ENCODE peak calls at places on chromosomes 5 and 9, in eight cellular contexts. One of them, this sample, is unnamed.

GRCh38 chr9:89732295-89732951 is 127.6 kb downstream of the GADD45G start:
- DNase-seq in astrocyte: no peak
- DNase-seq in heart left ventricle: no peak
- DNase-seq in hepatocyte: peak; percentile 59
- DNase-seq in RWPE2: no peak
- DNase-seq in GM23248: no peak
- DNase-seq in AG04450: no peak
- DNase-seq in stomach: no peak
- DNase-seq in this sample: no peak

GRCh38 chr5:154097031-154097430 is 58.3 kb downstream of the MFAP3 start:
- DNase-seq in stomach: no peak
- DNase-seq in GM23248: no peak
- DNase-seq in hepatocyte: peak; percentile 49
- DNase-seq in RWPE2: no peak
- DNase-seq in heart left ventricle: no peak
- DNase-seq in astrocyte: no peak
- DNase-seq in AG04450: no peak
- DNase-seq in this sample: no peak

GRCh38 chr5:132949151-132949550 is 14.3 kb downstream of the AFF4 start:
- DNase-seq in astrocyte: no peak
- DNase-seq in GM23248: no peak
- DNase-seq in heart left ventricle: no peak
- DNase-seq in stomach: no peak
- DNase-seq in RWPE2: no peak
- DNase-seq in hepatocyte: no peak
- DNase-seq in AG04450: no peak
- DNase-seq in this sample: no peak

GRCh38 chr9:73146113-73146815 is 5.4 kb upstream of the ANXA1 start:
- DNase-seq in stomach: no peak
- DNase-seq in RWPE2: no peak
- DNase-seq in hepatocyte: no peak
- DNase-seq in GM23248: no peak
- DNase-seq in AG04450: no peak
- DNase-seq in heart left ventricle: no peak
- DNase-seq in astrocyte: no peak
- DNase-seq in this sample: no peak

GRCh38 chr9:68560131-68560844 is 19.6 kb upstream of the TMEM252 start:
- DNase-seq in GM23248: peak; percentile 8
- DNase-seq in astrocyte: no peak
- DNase-seq in stomach: peak; percentile 37
- DNase-seq in RWPE2: no peak
- DNase-seq in AG04450: peak; percentile 39
- DNase-seq in heart left ventricle: peak; percentile 58
- DNase-seq in hepatocyte: peak; percentile 37
- DNase-seq in this sample: peak; percentile 61

GRCh38 chr5:9519537-9519936 is 26.3 kb downstream of the SEMA5A start:
- DNase-seq in hepatocyte: no peak
- DNase-seq in heart left ventricle: peak; percentile 34
- DNase-seq in stomach: no peak
- DNase-seq in AG04450: no peak
- DNase-seq in GM23248: peak; percentile 72
- DNase-seq in RWPE2: no peak
- DNase-seq in astrocyte: peak; percentile 85
- DNase-seq in this sample: no peak

GRCh38 chr5:106121972-106122605 is 1548.6 kb downstream of the EFNA5 start:
- DNase-seq in hepatocyte: peak; percentile 9
- DNase-seq in GM23248: peak; percentile 46
- DNase-seq in heart left ventricle: no peak
- DNase-seq in AG04450: no peak
- DNase-seq in stomach: peak; percentile 31
- DNase-seq in astrocyte: no peak
- DNase-seq in RWPE2: no peak
- DNase-seq in this sample: no peak

GRCh38 chr5:116944171-116944570 is 369.5 kb upstream of the SEMA6A start:
- DNase-seq in heart left ventricle: no peak
- DNase-seq in RWPE2: no peak
- DNase-seq in hepatocyte: no peak
- DNase-seq in stomach: no peak
- DNase-seq in astrocyte: peak; percentile 2
- DNase-seq in AG04450: no peak
- DNase-seq in GM23248: no peak
- DNase-seq in this sample: no peak

GRCh38 chr9:15961217-15961616 is 408.4 kb downstream of the CCDC171 start:
- DNase-seq in AG04450: no peak
- DNase-seq in hepatocyte: no peak
- DNase-seq in stomach: no peak
- DNase-seq in GM23248: no peak
- DNase-seq in RWPE2: no peak
- DNase-seq in heart left ventricle: no peak
- DNase-seq in astrocyte: no peak
- DNase-seq in this sample: no peak

GRCh38 chr5:108315829-108316228 is 66.1 kb downstream of the FBXL17 start:
- DNase-seq in hepatocyte: no peak
- DNase-seq in heart left ventricle: no peak
- DNase-seq in stomach: no peak
- DNase-seq in GM23248: peak; percentile 44
- DNase-seq in RWPE2: no peak
- DNase-seq in astrocyte: peak; percentile 2
- DNase-seq in AG04450: no peak
- DNase-seq in this sample: no peak

GRCh38 chr5:35741126-35741711 is 115.5 kb upstream of the IL7R start:
- DNase-seq in hepatocyte: peak; percentile 6
- DNase-seq in GM23248: peak; percentile 73
- DNase-seq in AG04450: no peak
- DNase-seq in astrocyte: no peak
- DNase-seq in stomach: no peak
- DNase-seq in heart left ventricle: no peak
- DNase-seq in RWPE2: no peak
- DNase-seq in this sample: no peak

GRCh38 chr9:107744873-107745272 is 255.3 kb upstream of the KLF4 start:
- DNase-seq in GM23248: no peak
- DNase-seq in AG04450: no peak
- DNase-seq in RWPE2: no peak
- DNase-seq in heart left ventricle: no peak
- DNase-seq in hepatocyte: no peak
- DNase-seq in stomach: no peak
- DNase-seq in astrocyte: no peak
- DNase-seq in this sample: no peak

GRCh38 chr5:43997647-43998251 is 391.5 kb downstream of the FGF10 start:
- DNase-seq in stomach: no peak
- DNase-seq in hepatocyte: peak; percentile 38
- DNase-seq in GM23248: no peak
- DNase-seq in AG04450: peak; percentile 74
- DNase-seq in RWPE2: no peak
- DNase-seq in astrocyte: no peak
- DNase-seq in heart left ventricle: no peak
- DNase-seq in this sample: no peak

GRCh38 chr5:11224788-11225187 is 463.8 kb upstream of the DAP start:
- DNase-seq in GM23248: no peak
- DNase-seq in hepatocyte: no peak
- DNase-seq in AG04450: no peak
- DNase-seq in astrocyte: no peak
- DNase-seq in RWPE2: no peak
- DNase-seq in stomach: no peak
- DNase-seq in heart left ventricle: no peak
- DNase-seq in this sample: no peak

GRCh38 chr5:56200856-56201638 is 32.1 kb downstream of the ANKRD55 start:
- DNase-seq in RWPE2: no peak
- DNase-seq in stomach: peak; percentile 76
- DNase-seq in AG04450: peak; percentile 30
- DNase-seq in hepatocyte: peak; percentile 85
- DNase-seq in heart left ventricle: peak; percentile 56
- DNase-seq in GM23248: peak; percentile 78
- DNase-seq in astrocyte: peak; percentile 45
- DNase-seq in this sample: no peak

GRCh38 chr5:35476046-35476445 is 141.6 kb upstream of the SPEF2 start:
- DNase-seq in stomach: no peak
- DNase-seq in heart left ventricle: no peak
- DNase-seq in AG04450: no peak
- DNase-seq in GM23248: no peak
- DNase-seq in astrocyte: no peak
- DNase-seq in RWPE2: no peak
- DNase-seq in hepatocyte: no peak
- DNase-seq in this sample: no peak

GRCh38 chr5:135921388-135921787 is 25.7 kb upstream of the IL9 start:
- DNase-seq in heart left ventricle: no peak
- DNase-seq in stomach: no peak
- DNase-seq in RWPE2: no peak
- DNase-seq in astrocyte: no peak
- DNase-seq in AG04450: no peak
- DNase-seq in hepatocyte: no peak
- DNase-seq in GM23248: peak; percentile 82
- DNase-seq in this sample: no peak

DNA sequence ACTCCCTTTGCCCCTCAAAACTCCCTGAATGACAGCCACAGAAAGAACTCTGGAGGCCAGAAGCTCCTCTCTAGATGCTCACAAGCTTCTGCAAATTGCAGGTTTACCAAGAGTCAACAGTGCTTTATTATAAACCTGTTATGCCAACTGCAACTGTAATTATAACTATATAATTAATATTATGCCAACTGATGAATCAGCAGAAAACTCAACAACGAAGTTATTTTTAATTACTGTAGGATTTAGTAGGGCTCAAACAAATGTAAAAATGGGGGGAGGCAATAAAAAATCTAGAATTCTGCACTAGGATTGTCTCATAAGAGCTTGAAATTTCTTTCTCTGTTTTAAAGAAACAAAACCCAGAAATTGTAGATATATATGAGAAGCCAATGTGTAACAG is 37.0 kb upstream of the OR2K2 start:
- DNase-seq in astrocyte: no peak
- DNase-seq in heart left ventricle: no peak
- DNase-seq in AG04450: no peak
- DNase-seq in hepatocyte: no peak
- DNase-seq in RWPE2: no peak
- DNase-seq in GM23248: no peak
- DNase-seq in stomach: no peak
- DNase-seq in this sample: no peak
- H3K9me3 ChIP-seq in astrocyte: no peaks in the 10 kb centered on the region
- H3K9me3 ChIP-seq in heart left ventricle: no peaks in the 10 kb centered on the region
- H3K9me3 ChIP-seq in AG04450: no peaks in the 10 kb centered on the region
- H3K9me3 ChIP-seq in hepatocyte: no peaks in the 10 kb centered on the region
- H3K9me3 ChIP-seq in RWPE2: no peaks in the 10 kb centered on the region
- H3K9me3 ChIP-seq in GM23248: no peaks in the 10 kb centered on the region
- H3K9me3 ChIP-seq in stomach: no peaks in the 10 kb centered on the region
- H3K9me3 ChIP-seq in this sample: no peaks in the 10 kb centered on the region

GRCh38 chr5:57448751-57449150 is 33.9 kb downstream of the ACTBL2 start:
- DNase-seq in AG04450: no peak
- DNase-seq in hepatocyte: no peak
- DNase-seq in GM23248: no peak
- DNase-seq in heart left ventricle: no peak
- DNase-seq in astrocyte: no peak
- DNase-seq in RWPE2: no peak
- DNase-seq in stomach: no peak
- DNase-seq in this sample: no peak

GRCh38 chr5:57448287-57448686 is 34.3 kb downstream of the ACTBL2 start:
- DNase-seq in AG04450: no peak
- DNase-seq in astrocyte: no peak
- DNase-seq in GM23248: no peak
- DNase-seq in RWPE2: no peak
- DNase-seq in stomach: no peak
- DNase-seq in heart left ventricle: no peak
- DNase-seq in hepatocyte: no peak
- DNase-seq in this sample: no peak

GRCh38 chr5:57453728-57454127 is 28.9 kb downstream of the ACTBL2 start:
- DNase-seq in stomach: no peak
- DNase-seq in AG04450: no peak
- DNase-seq in GM23248: no peak
- DNase-seq in RWPE2: no peak
- DNase-seq in heart left ventricle: no peak
- DNase-seq in hepatocyte: no peak
- DNase-seq in astrocyte: no peak
- DNase-seq in this sample: no peak

GRCh38 chr5:57452885-57453284 is 29.7 kb downstream of the ACTBL2 start:
- DNase-seq in astrocyte: no peak
- DNase-seq in heart left ventricle: no peak
- DNase-seq in stomach: no peak
- DNase-seq in RWPE2: no peak
- DNase-seq in AG04450: no peak
- DNase-seq in GM23248: no peak
- DNase-seq in hepatocyte: no peak
- DNase-seq in this sample: no peak

GRCh38 chr5:57450991-57451876 is 31.4 kb downstream of the ACTBL2 start:
- DNase-seq in astrocyte: peak; percentile 98
- DNase-seq in AG04450: no peak
- DNase-seq in RWPE2: no peak
- DNase-seq in stomach: no peak
- DNase-seq in GM23248: no peak
- DNase-seq in heart left ventricle: no peak
- DNase-seq in hepatocyte: no peak
- DNase-seq in this sample: no peak
- H3K27ac ChIP-seq in astrocyte: peak overlapping the region; percentile 74
- H3K27ac ChIP-seq in AG04450: no peak overlapping the region
- H3K27ac ChIP-seq in RWPE2: no peak overlapping the region
- H3K27ac ChIP-seq in stomach: peak overlapping the region; percentile 78
- H3K27ac ChIP-seq in GM23248: no peak overlapping the region
- H3K27ac ChIP-seq in heart left ventricle: no peak overlapping the region
- H3K27ac ChIP-seq in hepatocyte: peak overlapping the region; percentile 73
- H3K27ac ChIP-seq in this sample: peak overlapping the region; percentile 71

GRCh38 chr9:93276973-93277372 is 93.0 kb downstream of the WNK2 start:
- DNase-seq in heart left ventricle: no peak
- DNase-seq in astrocyte: no peak
- DNase-seq in RWPE2: no peak
- DNase-seq in hepatocyte: no peak
- DNase-seq in stomach: peak; percentile 17
- DNase-seq in GM23248: no peak
- DNase-seq in AG04450: no peak
- DNase-seq in this sample: no peak
- H3K9me3 ChIP-seq in heart left ventricle: peaks cover 15% of the 10 kb centered on the region
- H3K9me3 ChIP-seq in astrocyte: no peaks in the 10 kb centered on the region
- H3K9me3 ChIP-seq in RWPE2: no peaks in the 10 kb centered on the region
- H3K9me3 ChIP-seq in hepatocyte: no peaks in the 10 kb centered on the region
- H3K9me3 ChIP-seq in stomach: no peaks in the 10 kb centered on the region
- H3K9me3 ChIP-seq in GM23248: no peaks in the 10 kb centered on the region
- H3K9me3 ChIP-seq in AG04450: no peaks in the 10 kb centered on the region
- H3K9me3 ChIP-seq in this sample: no peaks in the 10 kb centered on the region

GRCh38 chr9:36170531-36170930 is 1.3 kb downstream of the CCIN start:
- DNase-seq in hepatocyte: no peak
- DNase-seq in AG04450: no peak
- DNase-seq in stomach: no peak
- DNase-seq in GM23248: no peak
- DNase-seq in heart left ventricle: no peak
- DNase-seq in RWPE2: no peak
- DNase-seq in astrocyte: no peak
- DNase-seq in this sample: no peak
- H3K27ac ChIP-seq in hepatocyte: no peak overlapping the region
- H3K27ac ChIP-seq in AG04450: no peak overlapping the region
- H3K27ac ChIP-seq in stomach: no peak overlapping the region
- H3K27ac ChIP-seq in GM23248: no peak overlapping the region
- H3K27ac ChIP-seq in heart left ventricle: no peak overlapping the region
- H3K27ac ChIP-seq in RWPE2: no peak overlapping the region
- H3K27ac ChIP-seq in astrocyte: no peak overlapping the region
- H3K27ac ChIP-seq in this sample: no peak overlapping the region

GRCh38 chr9:122561446-122561845 is 8.5 kb downstream of the OR1N2 start:
- DNase-seq in GM23248: no peak
- DNase-seq in AG04450: no peak
- DNase-seq in astrocyte: no peak
- DNase-seq in hepatocyte: no peak
- DNase-seq in stomach: no peak
- DNase-seq in heart left ventricle: no peak
- DNase-seq in RWPE2: no peak
- DNase-seq in this sample: no peak
- H3K9me3 ChIP-seq in GM23248: no peaks in the 10 kb centered on the region
- H3K9me3 ChIP-seq in AG04450: no peaks in the 10 kb centered on the region
- H3K9me3 ChIP-seq in astrocyte: no peaks in the 10 kb centered on the region
- H3K9me3 ChIP-seq in hepatocyte: no peaks in the 10 kb centered on the region
- H3K9me3 ChIP-seq in stomach: no peaks in the 10 kb centered on the region
- H3K9me3 ChIP-seq in heart left ventricle: peaks cover 18% of the 10 kb centered on the region
- H3K9me3 ChIP-seq in RWPE2: no peaks in the 10 kb centered on the region
- H3K9me3 ChIP-seq in this sample: peaks cover 2% of the 10 kb centered on the region

This sample was measured in aorta.